ENCODE peak calls at places on chromosomes 4 and X, in six cellular contexts. Y is sciatic nerve; P is GM23248; T is GM13977; V is fibroblast of the aortic adventitia; O is stimulated activated CD4-positive, alpha-beta T cell treated with anti-CD3 and anti-CD28 coated beads, Interleukin-1b, Interleukin-23, amount 100 ng/mL, for 48 hours. N is an unnamed sample.

GRCh38 chrX:122565952-122566351 is 618.1 kb upstream of the GRIA3 start:
- DNase-seq in Y (no peak), T (no peak), V (peak), O (no peak), P (peak), N (peak)

GRCh38 chr4:160969914-160970313 is 1193.9 kb downstream of the FSTL5 start:
- DNase-seq in V (no peak), Y (no peak), O (no peak), P (no peak), T (no peak), N (no peak)

GRCh38 chr4:10806993-10807645 is 122.6 kb upstream of the CLNK start:
- DNase-seq in O (no peak), V (no peak), P (no peak), Y (no peak), T (no peak), N (no peak)

GRCh38 chr4:153137168-153137567 is 67.1 kb upstream of the TRIM2 start:
- DNase-seq in O (no peak), V (peak), Y (no peak), T (no peak), P (peak), N (peak)

GRCh38 chr4:72604324-72604723 is 35.3 kb upstream of the ADAMTS3 start:
- DNase-seq in V (peak), O (no peak), Y (no peak), P (peak), T (no peak), N (no peak)

GRCh38 chr4:84530871-84531270 is 31.8 kb upstream of the NKX6-1 start:
- DNase-seq in V (peak), Y (no peak), P (peak), O (no peak), T (no peak), N (peak)

GRCh38 chrX:121641560-121641959 is 594.1 kb downstream of the GLUD2 start:
- DNase-seq in P (peak), T (no peak), Y (no peak), O (no peak), V (peak), N (peak)

GRCh38 chrX:30865020-30865419 is 24.0 kb downstream of the TAB3 start:
- DNase-seq in T (no peak), O (no peak), Y (no peak), V (no peak), P (peak), N (no peak)

GRCh38 chr4:122163301-122163700 is 11.2 kb downstream of the BLTP1 start:
- DNase-seq in O (no peak), P (no peak), T (no peak), V (no peak), Y (no peak), N (no peak)

GRCh38 chr4:35934370-35934981 is 309.8 kb downstream of the ARAP2 start:
- DNase-seq in Y (no peak), V (peak), O (no peak), P (peak), T (no peak), N (peak)

GRCh38 chr4:26127851-26128337 is 192.9 kb upstream of the RBPJ start:
- DNase-seq in T (no peak), O (no peak), P (peak), Y (no peak), V (peak), N (no peak)